ENCODE peak calls at places on chromosomes 3 and 15, in five cellular contexts. I is adrenal gland, H is GM06990, N is lung, J is ovary. P is an unnamed sample.

GRCh38 chr15:89500397-89501270 is 4.3 kb upstream of the RHCG start:
- DNase-seq in N (no peak), J (no peak), H (no peak), I (no peak), P (peak)

GRCh38 chr15:95865330-95865739 is 465.2 kb upstream of the NR2F2 start:
- DNase-seq in J (no peak), N (no peak), H (no peak), I (no peak), P (no peak)

GRCh38 chr3:86996261-86996955 is 5.5 kb upstream of the VGLL3 start:
- DNase-seq in H (no peak), I (no peak), N (no peak), J (no peak), P (no peak)

GRCh38 chr3:185552358-185552877 is at the start of gene LIPH:
- DNase-seq in N (no peak), H (no peak), J (no peak), I (no peak), P (peak)

GRCh38 chr15:47708116-47708515 is 9.2 kb upstream of the SEMA6D start:
- DNase-seq in H (no peak), N (no peak), J (no peak), I (no peak), P (no peak)

GRCh38 chr3:196886175-196886574 is 18.5 kb downstream of the SENP5 start:
- DNase-seq in J (no peak), H (no peak), N (no peak), I (no peak), P (peak)

GRCh38 chr3:113575191-113575590 is 42.8 kb downstream of the SIDT1 start:
- DNase-seq in H (no peak), N (no peak), J (no peak), I (peak), P (no peak)

GRCh38 chr3:131503328-131503650 is 518 bp upstream of the MRPL3 start:
- DNase-seq in H (no peak), I (peak), N (no peak), J (no peak), P (no peak)

GRCh38 chr15:68208136-68208535 is 3.0 kb upstream of the CALML4 start:
- DNase-seq in H (no peak), J (no peak), N (no peak), I (no peak), P (no peak)

GRCh38 chr15:47035756-47036155 is 681.5 kb upstream of the SEMA6D start:
- DNase-seq in N (no peak), I (no peak), J (no peak), H (no peak), P (no peak)

GRCh38 chr3:4162132-4162531 is 141.0 kb upstream of the SETMAR start:
- DNase-seq in J (no peak), N (no peak), H (no peak), I (no peak), P (no peak)

GRCh38 chr3:43153189-43154083 is 47.6 kb upstream of the POMGNT2 start:
- DNase-seq in J (peak), N (peak), I (peak), H (no peak), P (no peak)

GRCh38 chr3:57757642-57758297 is 1.7 kb downstream of the SLMAP start:
- DNase-seq in I (no peak), J (no peak), N (no peak), H (peak), P (peak)

GRCh38 chr3:114649331-114649730 is 355.5 kb downstream of the TIGIT start:
- DNase-seq in N (no peak), H (no peak), J (no peak), I (no peak), P (no peak)

GRCh38 chr15:84631706-84632272 is 22.3 kb downstream of the WDR73 start:
- DNase-seq in I (no peak), N (no peak), H (no peak), J (no peak), P (no peak)

GRCh38 chr15:49135342-49135857 is 20.0 kb downstream of the COPS2 start:
- DNase-seq in I (no peak), N (no peak), H (no peak), J (no peak), P (no peak)

GRCh38 chr15:60389261-60390077 is 8.3 kb downstream of the ANXA2 start:
- DNase-seq in N (no peak), J (no peak), I (no peak), H (peak), P (peak)

GRCh38 chr15:33915571-33916407 is 52.5 kb upstream of the CHRM5 start:
- DNase-seq in H (peak), I (no peak), J (peak), N (no peak), P (peak)

GRCh38 chr3:161096771-161097367 is 8.3 kb downstream of the B3GALNT1 start:
- DNase-seq in I (no peak), N (no peak), J (no peak), H (no peak), P (peak)

GRCh38 chr3:45509038-45509767 is 85.3 kb upstream of the LIMD1 start:
- DNase-seq in N (no peak), I (no peak), H (no peak), J (no peak), P (no peak)

GRCh38 chr15:22981336-22981840 is 1.2 kb upstream of the CYFIP1 start:
- DNase-seq in N (no peak), H (no peak), I (no peak), J (no peak), P (no peak)

GRCh38 chr3:94069242-94069813 is 6.5 kb downstream of the NSUN3 start:
- DNase-seq in N (no peak), I (no peak), H (no peak), J (no peak), P (no peak)

GRCh38 chr3:197366301-197367044 is 68.1 kb upstream of the DLG1 start:
- DNase-seq in N (no peak), I (no peak), H (no peak), J (no peak), P (no peak)

GRCh38 chr3:148513066-148513671 is 184.5 kb upstream of the AGTR1 start:
- DNase-seq in H (no peak), N (no peak), J (no peak), I (no peak), P (no peak)

GRCh38 chr3:13282986-13283876 is 136.9 kb downstream of the NUP210 start:
- DNase-seq in I (no peak), J (no peak), H (no peak), N (no peak), P (no peak)

GRCh38 chr3:41176554-41176953 is 22.8 kb upstream of the CTNNB1 start:
- DNase-seq in J (no peak), N (no peak), I (no peak), H (no peak), P (no peak)

GRCh38 chr15:89587955-89588354 is 12.7 kb downstream of the TICRR start:
- DNase-seq in N (no peak), I (no peak), J (no peak), H (no peak), P (no peak)

GRCh38 chr3:148954981-148955380 is 36.4 kb upstream of the GYG1 start:
- DNase-seq in N (no peak), H (no peak), J (no peak), I (no peak), P (no peak)

GRCh38 chr3:196875258-196875657 is 7.5 kb downstream of the SENP5 start:
- DNase-seq in J (no peak), N (no peak), I (no peak), H (no peak), P (no peak)

GRCh38 chr3:182808041-182808765 is 14.9 kb downstream of the ATP11B start:
- DNase-seq in N (no peak), I (no peak), J (no peak), H (no peak), P (no peak)

GRCh38 chr3:187777331-187778046 is 32.2 kb upstream of the BCL6 start:
- DNase-seq in H (peak), N (no peak), J (no peak), I (no peak), P (peak)

GRCh38 chr3:177606891-177607290 is 409.6 kb upstream of the TBL1XR1 start:
- DNase-seq in N (no peak), J (no peak), H (no peak), I (no peak), P (no peak)

GRCh38 chr3:72192572-72192971 is 407.6 kb upstream of the PROK2 start:
- DNase-seq in H (no peak), J (no peak), I (no peak), N (no peak), P (no peak)

GRCh38 chr3:155302476-155302875 is 9.0 kb upstream of the STRIT1 start:
- DNase-seq in N (no peak), I (no peak), H (no peak), J (no peak), P (no peak)

GRCh38 chr15:100373942-100374341 is 32.2 kb upstream of the ADAMTS17 start:
- DNase-seq in N (no peak), I (no peak), H (no peak), J (no peak), P (no peak)
- H3K4me3 ChIP-seq in N (no peak), I (peak), H (no peak), J (peak), P (no peak)

DNA sequence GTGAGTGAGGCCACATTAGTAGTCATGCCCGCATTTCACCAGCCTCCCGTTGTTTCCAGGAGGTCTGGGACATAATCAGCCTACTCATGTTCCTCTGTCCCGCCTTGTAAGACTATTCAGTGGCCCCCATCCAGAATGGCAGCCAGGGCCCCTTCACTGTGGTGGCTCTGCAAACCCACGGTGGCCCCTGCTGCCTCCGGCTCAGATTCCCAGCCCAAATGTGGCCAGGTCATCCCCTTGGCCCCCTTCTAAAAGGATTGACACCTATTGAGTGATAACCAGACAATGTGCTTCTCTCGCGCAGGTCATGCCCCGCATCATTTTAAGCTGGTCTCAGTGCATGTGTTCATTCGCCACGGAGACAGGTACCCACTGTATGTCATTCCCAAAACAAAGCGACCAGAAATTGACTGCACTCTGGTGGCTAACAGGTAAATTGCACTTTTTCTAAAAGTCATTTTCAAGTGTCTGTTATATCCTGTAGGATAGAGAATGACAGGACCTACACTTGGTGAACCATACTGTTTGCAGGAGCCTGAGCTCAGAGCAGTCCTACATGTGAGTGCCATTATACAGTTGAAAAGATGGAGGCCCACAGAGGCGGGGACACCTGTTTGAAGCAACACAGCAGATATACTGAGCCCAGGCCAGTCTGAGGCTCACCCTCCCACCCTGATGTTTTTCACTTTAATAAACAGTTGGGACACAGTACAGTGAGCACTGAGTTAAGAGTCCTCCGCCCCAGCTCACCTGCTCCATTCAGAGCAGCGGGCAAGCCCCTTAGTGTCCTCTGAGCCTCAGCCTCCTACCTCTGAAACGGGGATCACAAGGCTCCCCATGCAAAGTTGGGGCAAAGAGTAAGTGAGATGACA is 47.7 kb downstream of the PXYLP1 start:
- DNase-seq in J (no peak), N (no peak), I (no peak), H (no peak), P (peak)
- TF ChIP-seq CTCF in J (no peak), N (peak), I (peak), H (peak), P (peak)

DNA sequence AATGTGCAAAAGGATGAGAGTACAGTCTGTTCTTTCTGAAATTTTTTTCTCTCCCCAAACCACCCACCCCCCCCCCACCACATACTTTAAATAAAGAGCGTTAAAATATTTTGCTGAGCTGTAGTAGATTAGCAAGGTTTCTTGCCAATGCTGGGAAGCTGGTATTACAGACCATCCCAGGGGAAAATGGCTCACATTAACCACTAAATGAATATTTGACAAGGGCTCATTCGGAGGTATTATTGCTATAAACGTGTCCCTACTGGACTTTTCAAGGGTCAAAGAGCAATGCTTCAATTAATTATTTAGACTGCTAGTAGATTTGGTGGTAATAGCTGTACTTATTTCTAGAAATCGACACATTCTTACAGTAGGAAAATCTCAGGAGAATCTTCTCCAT is 5.2 kb downstream of the SOX2 start:
- DNase-seq in I (no peak), J (no peak), H (no peak), N (no peak), P (no peak)
- H3K4me3 ChIP-seq in I (no peak), J (no peak), H (no peak), N (no peak), P (no peak)

DNA sequence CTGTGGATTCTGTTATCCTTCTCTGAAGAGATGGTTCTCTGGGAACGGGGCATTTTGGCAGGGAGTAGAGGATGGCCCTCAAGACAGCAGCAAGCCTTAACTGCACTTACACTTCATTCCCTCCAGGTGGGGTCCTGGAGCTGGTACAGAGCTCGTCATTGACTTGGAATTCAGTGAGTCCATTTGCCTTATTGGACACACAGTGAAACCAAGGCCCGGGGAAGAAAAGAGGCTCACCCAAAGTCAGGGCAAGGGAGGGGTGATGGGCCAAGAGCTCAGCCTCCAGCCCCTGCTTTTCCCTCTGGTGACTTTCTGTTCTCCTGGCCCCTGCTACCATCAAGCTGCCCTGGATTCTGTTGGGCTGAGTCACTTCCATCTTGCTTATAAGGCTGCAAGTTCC is 125.6 kb downstream of the ETFA start:
- DNase-seq in I (no peak), N (no peak), J (no peak), H (peak), P (peak)
- TF ChIP-seq CTCF in I (peak), N (peak), J (no peak), H (peak), P (peak)

GRCh38 chr3:24288538-24289236 is 206.0 kb downstream of the THRB start:
- DNase-seq in I (no peak), N (peak), J (peak), H (no peak), P (no peak)
- H3K4me3 ChIP-seq in I (no peak), N (no peak), J (no peak), H (no peak), P (no peak)

GRCh38 chr15:77568014-77568959 is 64.4 kb downstream of the LINGO1 start:
- DNase-seq in J (no peak), H (no peak), N (no peak), I (no peak), P (no peak)
- TF ChIP-seq CTCF in J (no peak), H (no peak), N (no peak), I (no peak), P (no peak)

DNA sequence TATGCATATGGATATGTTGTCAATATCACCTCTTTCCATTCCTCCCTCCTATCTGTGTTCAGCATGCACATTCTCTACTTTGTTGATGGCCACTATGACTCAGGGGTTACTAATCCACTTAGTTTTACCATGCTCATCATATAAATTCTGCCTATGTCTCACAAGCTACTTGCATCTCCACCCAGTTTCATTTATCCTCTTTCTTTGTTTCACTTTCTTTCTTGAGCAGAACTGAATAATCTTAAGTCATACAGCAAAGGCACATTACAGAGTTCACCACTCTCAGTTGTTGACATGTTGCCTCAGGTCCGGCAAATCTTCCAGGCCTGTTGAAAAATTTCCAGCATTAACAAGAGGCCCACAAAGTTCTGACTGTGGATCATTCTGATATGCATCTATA is 71.5 kb downstream of the SSR3 start:
- DNase-seq in I (no peak), H (peak), J (no peak), N (no peak), P (peak)
- H3K4me3 ChIP-seq in I (no peak), H (peak), J (no peak), N (no peak), P (peak)

GRCh38 chr15:42056934-42057743 is 36.3 kb upstream of the PLA2G4E start:
- DNase-seq in J (peak), N (peak), H (peak), I (peak), P (peak)
- TF ChIP-seq CTCF in J (peak), N (no peak), H (peak), I (peak), P (peak)

DNA sequence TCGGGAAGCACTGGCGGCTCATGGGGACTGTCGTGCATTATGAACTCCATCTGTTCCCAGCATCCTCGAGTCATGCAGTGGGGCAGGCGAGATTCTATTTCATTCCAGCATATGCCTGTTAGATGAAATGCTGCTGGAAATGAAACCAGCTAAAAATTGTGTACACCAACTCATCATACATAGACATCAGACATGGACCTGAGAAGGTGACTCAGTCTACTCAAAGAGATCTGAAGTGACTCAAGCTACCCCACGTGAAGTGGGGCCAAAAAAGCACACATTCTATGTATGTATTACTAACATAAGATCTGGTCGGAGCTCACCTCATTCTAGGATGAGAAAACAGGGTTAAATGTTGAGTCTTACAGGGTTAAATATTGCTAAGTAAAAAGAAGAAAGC is 47.5 kb upstream of the FAM98B start:
- DNase-seq in N (no peak), I (no peak), J (no peak), H (no peak), P (no peak)
- H3K4me3 ChIP-seq in N (no peak), I (no peak), J (no peak), H (no peak), P (no peak)

DNA sequence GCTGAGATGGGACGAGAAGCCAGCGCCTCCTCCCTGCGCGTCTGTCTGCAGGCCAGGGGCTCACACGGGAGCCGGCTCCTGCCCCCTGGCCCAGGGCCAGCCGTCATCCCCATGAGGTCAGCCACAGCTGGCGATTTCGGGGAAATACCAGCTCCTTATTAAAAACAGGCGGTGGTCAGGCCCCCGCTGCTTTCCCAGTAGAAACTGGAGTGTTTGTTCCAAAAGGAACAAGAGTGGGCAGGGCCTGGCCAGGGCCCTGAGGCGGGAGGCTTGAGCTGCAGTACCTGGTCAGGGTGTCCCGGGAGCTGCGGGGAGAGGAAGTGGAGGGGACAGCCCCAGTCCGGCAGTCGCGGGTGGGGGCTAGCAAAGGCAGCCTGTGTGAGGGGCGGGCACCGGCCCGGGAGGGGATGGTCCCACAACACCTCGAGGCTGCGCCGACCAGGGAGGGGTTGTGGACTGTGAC is 17.8 kb downstream of the MYL3 start:
- DNase-seq in H (no peak), N (peak), I (peak), J (peak), P (no peak)
- TF ChIP-seq CTCF in H (no peak), N (no peak), I (no peak), J (no peak), P (no peak)

P was measured in GM12865.